ENCODE peak calls at places on chromosomes 11 and 22, in seven cellular contexts. G is effector memory CD8-positive, alpha-beta T cell; C is psoas muscle; T is central memory CD8-positive, alpha-beta T cell; E is HCT116; K is T-helper 17 cell; O is SK-N-SH treated with all-trans-retinoic acid at 6 μM for 48 hours. A is an unnamed sample.

GRCh38 chr11:37995886-37996285 is 1397.8 kb upstream of the RAG2 start:
- ATAC-seq in O (no peak), C (no peak), K (no peak), T (no peak), E (no peak), G (no peak), A (no peak)

GRCh38 chr11:7448126-7448525 is 37.2 kb upstream of the OLFML1 start:
- ATAC-seq in T (no peak), G (no peak), K (no peak), E (no peak), C (no peak), O (no peak), A (no peak)

GRCh38 chr11:105202422-105202821 is 62.9 kb upstream of the CARD18 start:
- ATAC-seq in K (peak), G (peak), C (no peak), T (no peak), O (no peak), E (peak), A (no peak)

GRCh38 chr22:43176090-43176489 is 10.8 kb downstream of the TTLL12 start:
- ATAC-seq in K (no peak), G (no peak), T (no peak), E (no peak), C (no peak), O (no peak), A (no peak)

GRCh38 chr11:6201486-6201885 is 2.5 kb downstream of the OR52W1 start:
- ATAC-seq in O (no peak), K (peak), T (peak), E (no peak), G (peak), C (no peak), A (no peak)

GRCh38 chr22:42910221-42910942 is 53.3 kb upstream of the ARFGAP3 start:
- ATAC-seq in T (no peak), E (peak), G (no peak), O (no peak), K (no peak), C (peak), A (no peak)

GRCh38 chr22:40965936-40966557 is 14.9 kb downstream of the RBX1 start:
- ATAC-seq in K (no peak), C (peak), G (no peak), O (no peak), T (no peak), E (no peak), A (no peak)

GRCh38 chr11:79413258-79413657 is 27.6 kb downstream of the TENM4 start:
- ATAC-seq in K (no peak), O (peak), G (no peak), E (no peak), C (peak), T (no peak), A (peak)

GRCh38 chr11:829946-830294 is 2.2 kb downstream of the CRACR2B start:
- ATAC-seq in T (peak), C (no peak), O (no peak), E (no peak), K (peak), G (peak), A (no peak)

GRCh38 chr11:33532720-33533119 is 167.9 kb downstream of the C11orf91 start:
- ATAC-seq in K (no peak), O (peak), T (no peak), E (no peak), C (no peak), G (no peak), A (no peak)

GRCh38 chr11:114073506-114074381 is 14.2 kb downstream of the ZBTB16 start:
- ATAC-seq in G (peak), T (peak), O (no peak), C (no peak), K (peak), E (no peak), A (no peak)

GRCh38 chr22:33409134-33409533 is 351.0 kb upstream of the SYN3 start:
- ATAC-seq in C (no peak), O (no peak), G (no peak), K (no peak), T (no peak), E (no peak), A (no peak)

GRCh38 chr11:92443109-92443508 is 218.5 kb downstream of the FAT3 start:
- ATAC-seq in T (no peak), E (no peak), G (no peak), K (no peak), O (no peak), C (no peak), A (no peak)

GRCh38 chr11:15649371-15650104 is 534.8 kb downstream of the INSC start:
- ATAC-seq in K (no peak), E (no peak), C (no peak), T (no peak), O (peak), G (no peak), A (no peak)

GRCh38 chr11:73403541-73403940 is 27.3 kb downstream of the RELT start:
- ATAC-seq in G (no peak), T (no peak), K (no peak), E (no peak), C (peak), O (no peak), A (no peak)

A was measured in esophagus mucosa.